ENCODE peak calls at places on chromosomes 3 and 15, in nine cellular contexts. H is uterus, T is GM23338, V is mesendoderm, W is AG04450, U is mammary epithelial cell, S is tibial artery, R is GM12878, O is body of pancreas. B is an unnamed sample.

GRCh38 chr15:60773893-60774292 is 295.0 kb upstream of the ICE2 start:
- DNase-seq in O (no peak), V (no peak), R (no peak), S (no peak), T (no peak), U (no peak), H (no peak), W (no peak), B (no peak)

GRCh38 chr3:12143949-12144504 is 14.7 kb downstream of the TIMP4 start:
- DNase-seq in S (peak), T (no peak), O (peak), W (peak), U (peak), R (no peak), H (peak), V (no peak), B (no peak)

GRCh38 chr3:153623834-153624233 is 461.8 kb downstream of the RAP2B start:
- DNase-seq in R (no peak), S (no peak), V (no peak), H (no peak), W (no peak), O (no peak), U (no peak), T (no peak), B (no peak)

GRCh38 chr15:98647026-98647773 is 1.1 kb upstream of the IGF1R start:
- DNase-seq in V (peak), H (peak), O (peak), W (no peak), R (no peak), S (no peak), U (peak), T (peak), B (no peak)

GRCh38 chr3:23127196-23127595 is 75.9 kb upstream of the UBE2E2 start:
- DNase-seq in O (no peak), W (no peak), V (no peak), S (no peak), H (no peak), T (no peak), R (no peak), U (no peak), B (no peak)

GRCh38 chr3:30493912-30494311 is 112.5 kb upstream of the TGFBR2 start:
- DNase-seq in U (peak), V (no peak), H (peak), S (peak), R (no peak), O (no peak), T (no peak), W (peak), B (no peak)

GRCh38 chr3:14598143-14598569 is 53.4 kb upstream of the CCDC174 start:
- DNase-seq in R (no peak), S (no peak), O (no peak), W (peak), H (no peak), V (peak), T (peak), U (peak), B (peak)

GRCh38 chr15:64857421-64857820 is 15.7 kb downstream of the PLEKHO2 start:
- DNase-seq in W (no peak), S (no peak), T (no peak), H (no peak), O (no peak), V (peak), R (no peak), U (peak), B (peak)

GRCh38 chr15:31280037-31280830 is 46.4 kb upstream of the KLF13 start:
- DNase-seq in T (no peak), H (peak), S (peak), U (peak), O (peak), R (no peak), V (no peak), W (no peak), B (no peak)

GRCh38 chr3:77325702-77326101 is 285.8 kb downstream of the ROBO2 start:
- DNase-seq in S (no peak), O (no peak), V (no peak), H (no peak), U (no peak), R (no peak), W (no peak), T (no peak), B (no peak)

DNA sequence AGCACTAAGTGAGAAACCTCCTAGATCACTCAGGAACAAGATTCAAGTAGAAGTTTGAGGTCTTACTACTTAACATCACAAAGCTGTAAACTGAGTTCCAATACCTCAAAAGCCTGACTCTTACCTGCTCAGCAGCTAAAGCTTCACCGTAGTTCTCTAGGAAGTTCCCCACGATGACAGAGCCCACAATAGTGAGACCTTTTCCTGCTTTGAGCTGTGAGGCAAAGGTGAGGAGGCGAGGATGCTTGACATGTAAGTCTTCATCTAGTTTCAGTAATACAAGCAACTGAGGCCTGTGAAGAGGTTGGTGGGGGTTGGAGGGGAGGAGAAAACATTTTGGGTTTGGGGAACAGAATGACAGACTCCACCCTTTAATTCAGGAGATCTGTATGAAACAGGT is 15.7 kb downstream of the EMC4 start:
- DNase-seq in H (no peak), U (no peak), O (no peak), T (no peak), V (no peak), R (no peak), W (no peak), S (no peak), B (no peak)
- H3K27ac ChIP-seq in H (no peak), U (peak), O (no peak), T (peak), V (no peak), R (no peak), W (no peak), S (no peak), B (no peak)

GRCh38 chr15:38217181-38217580 is 35.5 kb upstream of the SPRED1 start:
- DNase-seq in S (no peak), T (no peak), O (no peak), R (no peak), V (no peak), W (peak), H (no peak), U (peak), B (peak)
- H3K27ac ChIP-seq in S (no peak), T (no peak), O (no peak), R (no peak), V (no peak), W (no peak), H (no peak), U (no peak), B (peak)

DNA sequence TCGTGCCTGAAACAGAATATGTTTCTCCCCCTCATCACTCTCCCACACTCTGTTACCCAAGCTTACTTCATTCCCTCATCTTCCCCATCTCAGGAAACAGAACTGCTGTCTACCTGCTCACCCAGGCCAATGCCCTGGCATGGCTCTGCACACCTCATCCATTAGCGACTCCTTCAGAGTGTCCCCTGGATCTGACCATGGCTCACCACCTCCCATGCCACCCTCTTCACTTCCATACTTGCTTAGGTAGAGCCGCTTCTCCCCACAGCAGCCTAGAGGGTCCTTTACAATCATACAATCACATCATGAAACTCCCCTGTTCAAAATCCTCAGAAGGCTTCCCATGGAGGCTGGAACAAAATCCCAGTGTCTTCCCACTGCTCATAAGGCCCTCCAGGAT is 33.9 kb upstream of the RAD18 start:
- DNase-seq in O (no peak), W (no peak), R (no peak), S (no peak), U (no peak), T (no peak), V (no peak), H (no peak), B (no peak)
- H3K27ac ChIP-seq in O (no peak), W (no peak), R (no peak), S (no peak), U (no peak), T (no peak), V (no peak), H (no peak), B (no peak)

GRCh38 chr15:80487884-80488283 is 83.7 kb downstream of the ARNT2 start:
- DNase-seq in H (no peak), W (no peak), O (no peak), R (no peak), V (no peak), T (no peak), S (no peak), U (no peak), B (no peak)

GRCh38 chr15:80489030-80489594 is 84.9 kb downstream of the ARNT2 start:
- DNase-seq in U (no peak), R (no peak), H (no peak), O (no peak), V (no peak), W (peak), T (no peak), S (no peak), B (peak)

GRCh38 chr15:80492409-80492808 is 88.2 kb downstream of the ARNT2 start:
- DNase-seq in T (no peak), U (no peak), S (no peak), R (no peak), O (no peak), H (no peak), W (no peak), V (peak), B (no peak)

GRCh38 chr15:80492874-80493273 is 88.7 kb downstream of the ARNT2 start:
- DNase-seq in R (no peak), O (no peak), H (no peak), S (no peak), U (no peak), V (no peak), W (no peak), T (no peak), B (no peak)

DNA sequence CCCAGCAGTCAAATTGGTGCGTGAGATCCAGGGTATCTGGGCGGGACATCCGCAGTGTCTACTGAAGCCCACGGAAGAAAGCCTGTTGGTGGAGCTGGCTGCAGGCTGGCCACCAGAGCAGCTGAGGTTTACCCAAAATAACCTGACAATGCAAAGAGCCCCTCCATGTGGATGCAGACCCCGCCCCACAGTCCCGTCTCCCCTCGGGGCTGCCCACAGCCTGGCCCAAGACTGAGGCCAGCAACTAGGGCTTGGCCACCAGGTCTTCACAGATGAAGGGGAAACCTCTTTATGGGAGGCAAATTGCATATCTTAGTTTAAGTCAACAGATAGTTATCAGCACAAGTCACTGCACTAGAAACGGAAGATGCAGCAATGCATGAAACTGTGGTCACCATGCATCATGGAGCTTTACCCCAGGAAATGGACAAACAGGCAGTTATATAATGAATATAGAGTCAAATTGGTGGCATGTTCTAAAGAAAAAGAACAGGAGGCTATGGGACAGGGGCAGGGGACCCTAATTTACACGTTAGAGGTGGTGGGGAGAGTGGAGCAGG is 86.3 kb downstream of the ARNT2 start:
- DNase-seq in H (no peak), S (no peak), V (no peak), U (no peak), T (no peak), W (no peak), R (no peak), O (no peak), B (no peak)
- H3K27ac ChIP-seq in H (peak), S (peak), V (no peak), U (no peak), T (no peak), W (peak), R (no peak), O (no peak), B (no peak)

GRCh38 chr3:15805756-15806266 is 8.0 kb upstream of the ANKRD28 start:
- DNase-seq in W (no peak), S (no peak), R (peak), T (no peak), U (no peak), V (no peak), O (no peak), H (no peak), B (peak)
- H3K27ac ChIP-seq in W (no peak), S (peak), R (peak), T (no peak), U (peak), V (no peak), O (peak), H (no peak), B (no peak)

DNA sequence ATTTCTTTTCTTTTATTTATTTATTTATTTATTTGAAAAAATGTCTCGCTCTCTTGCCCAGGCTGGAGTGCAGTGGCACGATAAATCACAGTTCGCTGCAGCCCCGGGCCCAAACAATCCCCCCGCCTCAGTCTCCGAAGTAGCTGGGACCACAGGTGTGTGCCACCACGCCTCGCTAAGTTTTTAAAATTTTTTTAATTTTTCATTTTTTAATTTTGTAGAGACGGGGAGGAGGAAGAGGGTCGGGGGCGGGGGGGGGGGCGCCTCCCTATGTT is 464 bp upstream of the MFN1 start:
- DNase-seq in O (no peak), R (no peak), S (no peak), V (no peak), T (no peak), H (no peak), W (no peak), U (no peak), B (no peak)
- H3K27ac ChIP-seq in O (peak), R (peak), S (peak), V (no peak), T (peak), H (peak), W (peak), U (no peak), B (peak)

GRCh38 chr3:149969945-149970715 is 565 bp downstream of the PFN2 start:
- DNase-seq in U (peak), O (peak), H (peak), T (peak), R (peak), S (peak), V (peak), W (peak), B (peak)
- H3K27ac ChIP-seq in U (peak), O (peak), H (peak), T (peak), R (peak), S (peak), V (peak), W (peak), B (peak)

GRCh38 chr3:86986666-86987420 is 4.1 kb downstream of the VGLL3 start:
- DNase-seq in R (no peak), V (no peak), H (no peak), U (peak), O (no peak), S (no peak), W (no peak), T (no peak), B (no peak)

GRCh38 chr3:86985427-86985826 is 5.5 kb downstream of the VGLL3 start:
- DNase-seq in V (no peak), R (no peak), T (no peak), O (no peak), W (no peak), S (no peak), H (no peak), U (no peak), B (no peak)

GRCh38 chr3:86988986-86989385 is 2.0 kb downstream of the VGLL3 start:
- DNase-seq in W (no peak), U (no peak), S (no peak), V (no peak), R (no peak), H (no peak), O (no peak), T (no peak), B (no peak)

GRCh38 chr3:86988235-86988634 is 2.7 kb downstream of the VGLL3 start:
- DNase-seq in T (no peak), R (no peak), U (peak), H (no peak), W (no peak), S (no peak), V (no peak), O (no peak), B (peak)

GRCh38 chr3:86987421-86987715 is 3.6 kb downstream of the VGLL3 start:
- DNase-seq in W (no peak), V (no peak), S (no peak), R (no peak), O (no peak), H (no peak), U (no peak), T (no peak), B (no peak)
- H3K27ac ChIP-seq in W (no peak), V (no peak), S (peak), R (no peak), O (peak), H (peak), U (peak), T (no peak), B (no peak)

GRCh38 chr3:177904661-177905060 is 631.6 kb upstream of the KCNMB2 start:
- DNase-seq in O (no peak), R (no peak), V (peak), T (no peak), H (no peak), S (no peak), W (no peak), U (peak), B (no peak)
- H3K27ac ChIP-seq in O (peak), R (no peak), V (no peak), T (no peak), H (peak), S (peak), W (peak), U (peak), B (no peak)

B was measured in RWPE1.